ENCODE peak calls at places on chromosomes 16 and 17, in six cellular contexts. X, F, J, Z, N and U are unnamed samples.

GRCh38 chr17:74442291-74442669 is 10.4 kb downstream of the GPRC5C start:
- DNase-seq in X (no peak), F (no peak), J (no peak), Z (no peak), N (no peak), U (no peak)

GRCh38 chr17:38959508-38959907 is 7.7 kb downstream of the FBXO47 start:
- DNase-seq in X (no peak), F (no peak), J (no peak), Z (no peak), N (no peak), U (no peak)

GRCh38 chr16:55302635-55303034 is 21.4 kb upstream of the IRX6 start:
- DNase-seq in X (no peak), F (no peak), J (no peak), Z (no peak), N (peak; percentile 51), U (no peak)

GRCh38 chr16:28165549-28166046 is 46.2 kb downstream of the XPO6 start:
- DNase-seq in X (no peak), F (no peak), J (no peak), Z (no peak), N (no peak), U (no peak)

GRCh38 chr17:55344514-55344997 is 77.1 kb downstream of the MMD start:
- DNase-seq in X (no peak), F (no peak), J (no peak), Z (no peak), N (no peak), U (no peak)

GRCh38 chr16:47777191-47777590 is 316.1 kb downstream of the PHKB start:
- DNase-seq in X (no peak), F (no peak), J (no peak), Z (no peak), N (no peak), U (no peak)

GRCh38 chr16:20803561-20804214 is 2.6 kb downstream of the ERI2 start:
- DNase-seq in X (no peak), F (no peak), J (no peak), Z (no peak), N (no peak), U (no peak)

GRCh38 chr17:77313831-77314230 is 173.1 kb downstream of the SEC14L1 start:
- DNase-seq in X (peak; percentile 7), F (no peak), J (no peak), Z (no peak), N (no peak), U (no peak)

GRCh38 chr17:64682261-64683181 is 20.4 kb upstream of the SMURF2 start:
- DNase-seq in X (no peak), F (no peak), J (no peak), Z (no peak), N (no peak), U (no peak)

GRCh38 chr17:75238684-75239191 is 22.7 kb downstream of the GGA3 start:
- DNase-seq in X (peak; percentile 61), F (no peak), J (peak; percentile 59), Z (peak; percentile 58), N (peak; percentile 88), U (peak; percentile 68)

GRCh38 chr17:21376585-21376834 is 353 bp downstream of the KCNJ12 start:
- DNase-seq in X (no peak), F (no peak), J (no peak), Z (no peak), N (no peak), U (no peak)

GRCh38 chr17:21379080-21379711 is 3.0 kb downstream of the KCNJ12 start:
- DNase-seq in X (peak; percentile 84), F (no peak), J (no peak), Z (no peak), N (no peak), U (no peak)

GRCh38 chr17:21376835-21377690 is 906 bp downstream of the KCNJ12 start:
- DNase-seq in X (no peak), F (no peak), J (no peak), Z (no peak), N (peak; percentile 64), U (peak; percentile 39)

GRCh38 chr17:21378553-21378952 is 2.4 kb downstream of the KCNJ12 start:
- DNase-seq in X (no peak), F (no peak), J (no peak), Z (no peak), N (peak; percentile 59), U (no peak)

GRCh38 chr17:21377821-21378396 is 1.8 kb downstream of the KCNJ12 start:
- DNase-seq in X (no peak), F (no peak), J (no peak), Z (no peak), N (peak; percentile 70), U (no peak)
- H3K27ac ChIP-seq in X (no peak overlapping the region), F (no peak overlapping the region), J (no peak overlapping the region), Z (no peak overlapping the region), N (no peak overlapping the region), U (no peak overlapping the region)

GRCh38 chr17:82126479-82127314 is 28.7 kb upstream of the FASN start:
- DNase-seq in X (peak; percentile 21), F (no peak), J (no peak), Z (no peak), N (no peak), U (no peak)

GRCh38 chr17:82127315-82127595 is 29.2 kb upstream of the FASN start:
- DNase-seq in X (no peak), F (no peak), J (no peak), Z (no peak), N (no peak), U (no peak)

GRCh38 chr17:82127704-82128103 is 29.7 kb upstream of the FASN start:
- DNase-seq in X (no peak), F (no peak), J (no peak), Z (no peak), N (no peak), U (no peak)

GRCh38 chr17:82128287-82128686 is 30.3 kb upstream of the FASN start:
- DNase-seq in X (no peak), F (no peak), J (no peak), Z (no peak), N (no peak), U (no peak)

DNA sequence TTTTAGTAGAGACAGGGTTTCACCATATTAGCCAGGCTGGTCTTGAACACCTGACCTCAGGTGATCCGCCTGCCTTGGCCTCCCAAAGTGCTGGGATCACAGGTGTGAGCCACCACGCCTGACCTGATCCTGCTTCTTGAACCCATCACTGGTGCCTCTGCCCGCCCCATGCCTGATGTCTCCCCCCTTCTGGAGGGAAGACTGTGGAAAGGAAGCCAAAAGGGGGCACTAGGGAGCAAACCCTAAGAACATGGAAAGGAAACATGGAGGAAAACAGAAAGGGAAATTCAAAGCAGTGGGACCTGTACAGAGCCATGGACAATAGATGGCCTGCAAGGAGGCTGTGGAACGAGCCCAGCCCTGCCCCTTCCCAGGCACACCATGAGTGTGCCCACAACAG is 31.1 kb upstream of the FASN start:
- DNase-seq in X (no peak), F (no peak), J (peak; percentile 12), Z (no peak), N (peak; percentile 46), U (no peak)
- TF ChIP-seq CTCF in X (no peak), F (no peak), J (peak; percentile 56), Z (no peak), N (peak; percentile 55), U (no peak)

GRCh38 chr17:44999433-44999832 is 31.3 kb upstream of the C1QL1 start:
- DNase-seq in X (no peak), F (no peak), J (no peak), Z (no peak), N (peak; percentile 2), U (no peak)
- H3K27ac ChIP-seq in X (no peak overlapping the region), F (no peak overlapping the region), J (no peak overlapping the region), Z (no peak overlapping the region), N (no peak overlapping the region), U (no peak overlapping the region)

GRCh38 chr16:84749815-84750214 is 50.0 kb downstream of the USP10 start:
- DNase-seq in X (no peak), F (no peak), J (no peak), Z (no peak), N (no peak), U (no peak)

GRCh38 chr16:84746231-84746630 is 46.4 kb downstream of the USP10 start:
- DNase-seq in X (no peak), F (no peak), J (no peak), Z (no peak), N (no peak), U (no peak)

GRCh38 chr16:84746875-84747274 is 47.1 kb downstream of the USP10 start:
- DNase-seq in X (no peak), F (no peak), J (no peak), Z (no peak), N (peak; percentile 68), U (no peak)

GRCh38 chr16:84751241-84751640 is 51.4 kb downstream of the USP10 start:
- DNase-seq in X (peak; percentile 37), F (no peak), J (no peak), Z (no peak), N (no peak), U (no peak)

DNA sequence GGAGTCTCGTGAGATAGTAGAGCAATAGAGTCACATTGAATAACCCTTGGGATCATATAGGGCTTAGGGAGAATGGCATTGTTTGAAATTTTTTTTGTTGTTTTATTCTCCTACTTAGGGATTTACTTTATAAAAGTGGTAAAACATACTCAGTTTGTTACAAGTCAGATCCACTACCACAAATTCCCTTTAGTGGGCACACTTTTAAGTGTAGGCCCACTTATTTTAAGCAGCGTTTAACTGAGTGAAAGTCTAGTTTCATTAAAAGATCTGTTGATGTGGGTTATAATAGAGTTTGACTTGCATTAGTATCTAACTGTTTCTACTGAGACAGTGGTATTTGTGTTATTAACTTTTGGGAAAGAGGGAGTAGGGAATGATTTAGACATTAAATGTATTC is 49.3 kb downstream of the USP10 start:
- DNase-seq in X (no peak), F (no peak), J (no peak), Z (no peak), N (no peak), U (no peak)
- TF ChIP-seq CTCF in X (no peak), F (no peak), J (no peak), Z (no peak), N (no peak), U (no peak)